ENCODE peak calls at places on chromosomes 5 and 9, in six cellular contexts. One of them, this sample, is unnamed.

GRCh38 chr5:126614189-126614588 is 13.4 kb downstream of the PHAX start:
- DNase-seq in choroid plexus epithelial cell: no peak
- DNase-seq in transverse colon: no peak
- DNase-seq in OCI-LY7: peak; percentile 43
- DNase-seq in cardiac muscle cell: no peak
- DNase-seq in cardiac fibroblast: no peak
- DNase-seq in this sample: no peak

GRCh38 chr5:1772634-1773033 is 27.0 kb downstream of the MRPL36 start:
- DNase-seq in choroid plexus epithelial cell: peak; percentile 82
- DNase-seq in transverse colon: no peak
- DNase-seq in OCI-LY7: peak; percentile 51
- DNase-seq in cardiac muscle cell: peak; percentile 64
- DNase-seq in cardiac fibroblast: peak; percentile 68
- DNase-seq in this sample: peak; percentile 33

GRCh38 chr5:116388564-116389258 is 185.9 kb downstream of the SEMA6A start:
- DNase-seq in choroid plexus epithelial cell: no peak
- DNase-seq in transverse colon: no peak
- DNase-seq in OCI-LY7: no peak
- DNase-seq in cardiac muscle cell: no peak
- DNase-seq in cardiac fibroblast: no peak
- DNase-seq in this sample: no peak

GRCh38 chr5:150044712-150045111 is 41.6 kb downstream of the CSF1R start:
- DNase-seq in choroid plexus epithelial cell: no peak
- DNase-seq in transverse colon: no peak
- DNase-seq in OCI-LY7: no peak
- DNase-seq in cardiac muscle cell: peak; percentile 33
- DNase-seq in cardiac fibroblast: no peak
- DNase-seq in this sample: no peak

GRCh38 chr5:149982505-149982904 is 17.9 kb downstream of the TIGD6 start:
- DNase-seq in choroid plexus epithelial cell: no peak
- DNase-seq in transverse colon: no peak
- DNase-seq in OCI-LY7: no peak
- DNase-seq in cardiac muscle cell: no peak
- DNase-seq in cardiac fibroblast: no peak
- DNase-seq in this sample: no peak

GRCh38 chr5:135833961-135834638 is 363 bp upstream of the SLC25A48 start:
- DNase-seq in choroid plexus epithelial cell: peak; percentile 43
- DNase-seq in transverse colon: no peak
- DNase-seq in OCI-LY7: no peak
- DNase-seq in cardiac muscle cell: no peak
- DNase-seq in cardiac fibroblast: peak; percentile 49
- DNase-seq in this sample: peak; percentile 22

GRCh38 chr5:128782446-128782845 is 182.8 kb upstream of the SLC27A6 start:
- DNase-seq in choroid plexus epithelial cell: peak; percentile 93
- DNase-seq in transverse colon: peak; percentile 14
- DNase-seq in OCI-LY7: no peak
- DNase-seq in cardiac muscle cell: peak; percentile 92
- DNase-seq in cardiac fibroblast: peak; percentile 85
- DNase-seq in this sample: peak; percentile 94

GRCh38 chr5:62299600-62299999 is 6.4 kb upstream of the KIF2A start:
- DNase-seq in choroid plexus epithelial cell: no peak
- DNase-seq in transverse colon: no peak
- DNase-seq in OCI-LY7: no peak
- DNase-seq in cardiac muscle cell: no peak
- DNase-seq in cardiac fibroblast: no peak
- DNase-seq in this sample: no peak

GRCh38 chr9:130905125-130905901 is 8.7 kb upstream of the QRFP start:
- DNase-seq in choroid plexus epithelial cell: no peak
- DNase-seq in transverse colon: no peak
- DNase-seq in OCI-LY7: no peak
- DNase-seq in cardiac muscle cell: no peak
- DNase-seq in cardiac fibroblast: no peak
- DNase-seq in this sample: no peak

DNA sequence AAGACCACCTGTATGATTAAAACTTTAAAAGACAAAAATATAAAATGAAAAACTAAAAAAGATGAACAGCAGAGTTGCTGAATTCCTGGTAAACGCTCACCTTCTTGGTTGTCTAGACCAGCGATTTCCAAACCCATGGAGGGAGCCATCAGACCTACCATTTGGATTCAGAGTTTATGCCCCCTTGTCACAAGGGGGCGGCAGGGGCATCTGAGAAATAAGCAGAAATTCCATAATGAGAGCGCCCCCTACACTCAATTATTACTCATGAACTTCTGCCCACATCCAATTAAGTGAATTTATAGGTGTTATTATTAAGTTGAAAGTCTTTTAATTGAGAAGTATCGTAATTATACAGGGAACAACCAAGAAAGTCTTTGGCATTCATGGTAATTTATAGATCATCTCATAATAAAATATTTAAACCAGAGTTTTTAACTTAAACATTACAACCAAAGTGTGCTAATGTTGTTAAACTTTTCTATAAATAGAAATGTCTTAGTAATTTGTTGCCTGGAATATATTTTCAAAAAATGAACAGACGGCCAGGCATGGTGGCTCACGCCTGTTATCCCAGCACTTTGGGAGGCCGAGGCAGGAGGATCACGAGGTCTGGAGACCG is 35.2 kb upstream of the SPATA31C2 start:
- DNase-seq in choroid plexus epithelial cell: peak; percentile 87
- DNase-seq in transverse colon: peak; percentile 20
- DNase-seq in OCI-LY7: peak; percentile 82
- DNase-seq in cardiac muscle cell: peak; percentile 85
- DNase-seq in cardiac fibroblast: peak; percentile 83
- DNase-seq in this sample: peak; percentile 71
- TF ChIP-seq CTCF in choroid plexus epithelial cell: peak; percentile 83
- TF ChIP-seq CTCF in transverse colon: peak; percentile 38
- TF ChIP-seq CTCF in OCI-LY7: peak; percentile 100
- TF ChIP-seq CTCF in cardiac muscle cell: peak; percentile 89
- TF ChIP-seq CTCF in cardiac fibroblast: peak; percentile 71
- TF ChIP-seq CTCF in this sample: peak; percentile 72

DNA sequence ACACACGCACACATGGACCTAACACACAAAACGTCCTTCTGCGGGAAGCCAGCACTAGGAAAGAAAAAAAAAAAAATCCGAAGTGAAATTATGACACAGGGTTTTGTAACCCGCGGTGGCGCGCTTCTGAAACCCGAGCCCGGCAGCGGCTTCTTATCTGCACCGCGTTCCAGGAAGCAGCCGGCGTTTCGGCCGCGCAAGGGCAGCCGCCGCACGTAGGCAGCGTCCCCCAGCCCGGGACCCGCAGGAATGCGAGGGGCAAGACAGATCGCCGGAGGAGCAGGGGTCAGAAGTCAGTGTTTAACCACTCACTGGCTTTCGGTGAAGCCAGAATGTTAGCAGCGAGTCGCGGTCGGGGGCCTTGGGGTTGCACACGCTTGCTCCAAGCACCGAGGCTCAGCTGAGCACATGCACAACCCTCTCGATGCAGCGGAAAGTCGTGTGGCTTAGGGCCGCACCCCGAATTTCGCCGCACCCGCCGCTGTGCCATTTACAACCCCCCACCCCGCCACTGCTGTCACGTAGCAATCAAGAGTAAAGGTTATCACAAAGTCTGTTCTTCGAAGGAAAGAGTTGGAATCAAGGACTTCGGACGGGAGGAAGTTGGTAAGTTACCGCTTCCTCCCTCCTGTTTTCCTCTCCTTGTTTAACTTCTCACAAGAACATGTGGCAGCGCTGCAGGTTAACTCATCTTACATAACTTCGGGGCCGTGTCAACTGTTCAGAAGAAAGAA is 167.9 kb downstream of the AUH start:
- DNase-seq in choroid plexus epithelial cell: peak; percentile 99
- DNase-seq in transverse colon: peak; percentile 91
- DNase-seq in OCI-LY7: peak; percentile 66
- DNase-seq in cardiac muscle cell: peak; percentile 98
- DNase-seq in cardiac fibroblast: peak; percentile 91
- DNase-seq in this sample: peak; percentile 96
- H3K4me3 ChIP-seq in choroid plexus epithelial cell: peak overlapping the region; percentile 51
- H3K4me3 ChIP-seq in transverse colon: no peak overlapping the region
- H3K4me3 ChIP-seq in OCI-LY7: peak overlapping the region; percentile 52
- H3K4me3 ChIP-seq in cardiac muscle cell: peak overlapping the region; percentile 27
- H3K4me3 ChIP-seq in cardiac fibroblast: peak overlapping the region; percentile 46
- H3K4me3 ChIP-seq in this sample: peak overlapping the region; percentile 40

GRCh38 chr5:177489119-177489716 is 8.2 kb downstream of the PDLIM7 start:
- DNase-seq in choroid plexus epithelial cell: no peak
- DNase-seq in transverse colon: peak; percentile 63
- DNase-seq in OCI-LY7: peak; percentile 69
- DNase-seq in cardiac muscle cell: no peak
- DNase-seq in cardiac fibroblast: no peak
- DNase-seq in this sample: no peak

GRCh38 chr5:177487144-177487543 is 10.3 kb downstream of the PDLIM7 start:
- DNase-seq in choroid plexus epithelial cell: no peak
- DNase-seq in transverse colon: no peak
- DNase-seq in OCI-LY7: no peak
- DNase-seq in cardiac muscle cell: no peak
- DNase-seq in cardiac fibroblast: no peak
- DNase-seq in this sample: no peak

GRCh38 chr5:177490311-177490991 is 7.0 kb downstream of the PDLIM7 start:
- DNase-seq in choroid plexus epithelial cell: no peak
- DNase-seq in transverse colon: no peak
- DNase-seq in OCI-LY7: no peak
- DNase-seq in cardiac muscle cell: no peak
- DNase-seq in cardiac fibroblast: no peak
- DNase-seq in this sample: no peak

GRCh38 chr5:177486256-177486655 is 11.1 kb downstream of the PDLIM7 start:
- DNase-seq in choroid plexus epithelial cell: no peak
- DNase-seq in transverse colon: no peak
- DNase-seq in OCI-LY7: no peak
- DNase-seq in cardiac muscle cell: no peak
- DNase-seq in cardiac fibroblast: no peak
- DNase-seq in this sample: no peak

DNA sequence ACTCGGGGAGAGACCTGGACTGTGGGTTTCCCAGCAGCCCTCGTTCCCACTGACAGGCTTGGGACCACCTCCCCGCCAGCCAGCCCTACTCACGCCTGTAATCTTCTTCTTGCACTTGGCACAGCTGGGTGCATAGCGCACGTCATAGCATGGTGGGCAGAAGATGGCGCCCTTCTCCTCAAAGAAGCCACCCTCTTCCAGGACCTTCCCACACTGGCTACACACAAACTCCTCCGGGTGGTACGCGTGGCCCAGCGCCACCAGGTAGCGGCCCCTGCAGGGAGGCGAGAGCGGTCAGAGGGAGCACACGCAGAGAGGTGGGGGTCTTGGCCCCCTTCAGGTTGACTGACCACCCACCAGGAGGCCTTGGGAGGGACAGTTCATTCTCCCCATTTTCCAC is 9.4 kb downstream of the PDLIM7 start:
- DNase-seq in choroid plexus epithelial cell: no peak
- DNase-seq in transverse colon: no peak
- DNase-seq in OCI-LY7: peak; percentile 19
- DNase-seq in cardiac muscle cell: no peak
- DNase-seq in cardiac fibroblast: no peak
- DNase-seq in this sample: no peak
- TF ChIP-seq CTCF in choroid plexus epithelial cell: no peak
- TF ChIP-seq CTCF in transverse colon: no peak
- TF ChIP-seq CTCF in OCI-LY7: peak; percentile 60
- TF ChIP-seq CTCF in cardiac muscle cell: no peak
- TF ChIP-seq CTCF in cardiac fibroblast: no peak
- TF ChIP-seq CTCF in this sample: no peak

DNA sequence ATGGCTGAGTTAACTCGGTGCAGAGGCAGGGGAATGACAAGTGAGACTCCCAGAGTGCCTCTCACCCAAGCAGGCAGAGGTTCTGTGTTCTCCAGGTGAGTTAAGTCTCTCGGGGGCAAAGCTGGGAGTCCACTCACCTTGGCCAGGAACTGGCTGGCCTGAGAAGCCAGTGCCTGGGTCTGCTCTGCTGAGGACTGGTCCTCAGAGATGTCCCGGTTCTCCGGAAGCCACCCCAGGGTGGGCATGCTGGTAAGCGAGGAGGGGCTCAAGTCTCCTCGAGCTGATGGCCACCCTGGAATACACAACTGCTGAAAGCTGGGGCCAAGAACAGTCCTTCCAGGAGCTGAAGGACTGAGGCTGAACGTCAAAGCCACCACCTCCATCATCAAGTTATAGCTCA is 20.4 kb downstream of the AKNA start:
- DNase-seq in choroid plexus epithelial cell: no peak
- DNase-seq in transverse colon: no peak
- DNase-seq in OCI-LY7: no peak
- DNase-seq in cardiac muscle cell: no peak
- DNase-seq in cardiac fibroblast: no peak
- DNase-seq in this sample: no peak
- H3K4me3 ChIP-seq in choroid plexus epithelial cell: no peak overlapping the region
- H3K4me3 ChIP-seq in transverse colon: no peak overlapping the region
- H3K4me3 ChIP-seq in OCI-LY7: peak overlapping the region; percentile 53
- H3K4me3 ChIP-seq in cardiac muscle cell: no peak overlapping the region
- H3K4me3 ChIP-seq in cardiac fibroblast: no peak overlapping the region
- H3K4me3 ChIP-seq in this sample: no peak overlapping the region

GRCh38 chr9:124721109-124721850 is 49.8 kb downstream of the NR6A1 start:
- DNase-seq in choroid plexus epithelial cell: peak; percentile 69
- DNase-seq in transverse colon: no peak
- DNase-seq in OCI-LY7: no peak
- DNase-seq in cardiac muscle cell: peak; percentile 48
- DNase-seq in cardiac fibroblast: peak; percentile 21
- DNase-seq in this sample: peak; percentile 56

GRCh38 chr9:124716795-124717194 is 54.3 kb downstream of the NR6A1 start:
- DNase-seq in choroid plexus epithelial cell: no peak
- DNase-seq in transverse colon: no peak
- DNase-seq in OCI-LY7: no peak
- DNase-seq in cardiac muscle cell: no peak
- DNase-seq in cardiac fibroblast: peak; percentile 43
- DNase-seq in this sample: peak; percentile 46

GRCh38 chr9:124720429-124721108 is 50.5 kb downstream of the NR6A1 start:
- DNase-seq in choroid plexus epithelial cell: no peak
- DNase-seq in transverse colon: no peak
- DNase-seq in OCI-LY7: no peak
- DNase-seq in cardiac muscle cell: no peak
- DNase-seq in cardiac fibroblast: no peak
- DNase-seq in this sample: no peak

GRCh38 chr9:124718928-124719327 is 52.2 kb downstream of the NR6A1 start:
- DNase-seq in choroid plexus epithelial cell: no peak
- DNase-seq in transverse colon: no peak
- DNase-seq in OCI-LY7: no peak
- DNase-seq in cardiac muscle cell: no peak
- DNase-seq in cardiac fibroblast: no peak
- DNase-seq in this sample: no peak

GRCh38 chr9:124717597-124717996 is 53.5 kb downstream of the NR6A1 start:
- DNase-seq in choroid plexus epithelial cell: no peak
- DNase-seq in transverse colon: no peak
- DNase-seq in OCI-LY7: no peak
- DNase-seq in cardiac muscle cell: no peak
- DNase-seq in cardiac fibroblast: no peak
- DNase-seq in this sample: no peak
- TF ChIP-seq CTCF in choroid plexus epithelial cell: no peak
- TF ChIP-seq CTCF in transverse colon: no peak
- TF ChIP-seq CTCF in OCI-LY7: no peak
- TF ChIP-seq CTCF in cardiac muscle cell: no peak
- TF ChIP-seq CTCF in cardiac fibroblast: no peak
- TF ChIP-seq CTCF in this sample: no peak